ENCODE peak calls at places on chromosomes 13 and 19, in six cellular contexts. C is ovary, F is PC-3, X is right lobe of liver, G is AG04450, A is psoas muscle. I is an unnamed sample.

GRCh38 chr13:35283856-35284255 is 192.6 kb downstream of the MAB21L1 start:
- DNase-seq in A (no peak), G (no peak), F (peak), C (no peak), X (no peak), I (no peak)

GRCh38 chr13:97017322-97017721 is 23.0 kb upstream of the OXGR1 start:
- DNase-seq in A (no peak), X (no peak), F (no peak), C (no peak), G (no peak), I (no peak)

GRCh38 chr19:39319098-39319891 is 1.4 kb downstream of the LRFN1 start:
- DNase-seq in C (no peak), F (no peak), X (no peak), G (no peak), A (no peak), I (no peak)

GRCh38 chr13:40130871-40131636 is 475.6 kb downstream of the COG6 start:
- DNase-seq in G (no peak), X (no peak), A (no peak), C (no peak), F (peak), I (peak)

GRCh38 chr13:94641432-94641941 is 39.8 kb downstream of the GPR180 start:
- DNase-seq in X (no peak), A (no peak), F (peak), G (peak), C (no peak), I (peak)

GRCh38 chr13:64470751-64471150 is 2759.4 kb downstream of the PCDH9 start:
- DNase-seq in X (no peak), G (no peak), C (no peak), F (no peak), A (no peak), I (no peak)

GRCh38 chr19:15495151-15495550 is 13.2 kb upstream of the CYP4F22 start:
- DNase-seq in C (no peak), A (no peak), G (no peak), X (no peak), F (no peak), I (no peak)

GRCh38 chr13:36872621-36873020 is 47.4 kb downstream of the SMAD9 start:
- DNase-seq in A (peak), F (no peak), G (no peak), C (no peak), X (no peak), I (no peak)

GRCh38 chr19:10568444-10568825 is 344 bp downstream of the CDKN2D start:
- DNase-seq in F (peak), G (no peak), C (no peak), A (peak), X (peak), I (no peak)

GRCh38 chr19:3548594-3548993 is 8.8 kb downstream of the MFSD12 start:
- DNase-seq in X (no peak), F (no peak), A (no peak), G (no peak), C (no peak), I (no peak)

GRCh38 chr19:52963229-52963760 is 614 bp upstream of the ZNF816 start:
- DNase-seq in C (no peak), A (no peak), G (no peak), F (no peak), X (no peak), I (no peak)

GRCh38 chr19:45733160-45733810 is at the start of gene MEIOSIN:
- DNase-seq in F (no peak), X (no peak), C (no peak), A (no peak), G (no peak), I (no peak)

GRCh38 chr13:75544681-75545333 is 4.8 kb upstream of the UCHL3 start:
- DNase-seq in X (no peak), C (no peak), G (peak), F (peak), A (no peak), I (peak)

GRCh38 chr19:17555929-17556813 is 722 bp downstream of the COLGALT1 start:
- DNase-seq in X (peak), A (peak), F (peak), C (peak), G (no peak), I (no peak)

GRCh38 chr13:60370343-60370742 is 26.7 kb upstream of the TDRD3 start:
- DNase-seq in F (no peak), X (no peak), C (no peak), A (no peak), G (no peak), I (no peak)

GRCh38 chr19:31499826-31500539 is 150.7 kb upstream of the TSHZ3 start:
- DNase-seq in C (no peak), A (no peak), G (no peak), X (no peak), F (no peak), I (no peak)

GRCh38 chr13:102555914-102556553 is 40.8 kb upstream of the TPP2 start:
- DNase-seq in F (peak), A (no peak), G (no peak), X (no peak), C (no peak), I (peak)

DNA sequence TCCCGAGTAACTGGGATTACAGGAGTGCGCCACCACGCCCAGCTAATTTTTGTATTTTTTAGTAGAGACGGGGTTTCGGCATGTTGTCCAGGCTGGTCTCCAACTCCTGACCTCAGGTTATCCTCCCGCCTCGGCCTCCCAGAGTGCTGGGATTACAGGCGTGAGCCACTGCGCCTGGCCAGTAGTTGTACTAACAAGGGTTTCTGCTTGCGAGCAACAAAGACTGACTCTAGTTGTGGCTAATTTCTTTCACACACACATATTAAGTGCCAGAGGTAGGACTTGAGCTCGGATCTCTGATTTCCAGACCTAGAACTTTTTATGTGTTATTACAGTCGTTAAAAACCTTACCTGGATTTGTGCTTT is 628 bp upstream of the PCCA start:
- DNase-seq in A (no peak), C (no peak), X (no peak), F (no peak), G (no peak), I (no peak)
- H3K27ac ChIP-seq in A (peak), C (no peak), X (peak), F (no peak), G (no peak), I (peak)

DNA sequence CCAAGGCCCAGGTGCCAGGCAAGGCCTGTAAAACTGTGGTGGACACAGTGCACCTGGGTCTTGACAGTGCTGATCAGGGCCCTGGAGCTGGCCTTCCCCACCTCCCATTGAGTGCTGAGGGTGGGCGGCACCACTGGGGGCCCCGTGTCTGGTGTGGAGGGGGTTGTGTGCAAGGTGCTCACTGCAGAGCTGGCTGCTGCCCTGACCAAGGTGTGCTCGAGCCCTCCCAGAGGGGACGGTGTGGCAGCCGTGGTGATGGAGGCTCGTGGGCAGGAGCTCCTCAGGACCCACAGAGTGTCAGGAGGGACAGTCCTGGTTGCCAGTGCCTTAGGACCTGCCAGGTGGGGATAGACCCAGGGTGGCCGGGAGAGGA is 23.0 kb downstream of the ATP4B start:
- DNase-seq in G (no peak), A (no peak), F (no peak), C (no peak), X (no peak), I (no peak)
- TF ChIP-seq CTCF in G (no peak), A (no peak), F (no peak), C (no peak), X (no peak), I (no peak)

DNA sequence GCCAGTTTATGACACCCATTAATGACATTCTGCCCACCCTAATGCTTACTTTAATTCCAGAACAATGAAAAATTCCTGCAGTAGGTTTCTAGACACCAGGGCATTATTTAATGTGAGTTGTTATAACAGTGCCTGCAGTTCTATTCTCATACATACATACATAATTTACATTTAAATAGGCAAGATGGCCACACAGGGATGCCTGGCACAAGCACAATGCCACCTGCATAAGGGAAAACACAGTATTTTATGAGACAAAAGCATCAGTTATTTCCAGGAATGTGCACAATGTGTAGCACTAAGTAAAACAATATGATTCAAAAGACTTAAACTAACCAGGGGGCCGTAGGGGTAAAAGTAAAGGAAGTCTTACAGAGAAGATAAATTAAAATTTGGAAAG is 243.9 kb upstream of the SPRY2 start:
- DNase-seq in X (no peak), G (no peak), F (no peak), C (no peak), A (no peak), I (no peak)
- H3K27ac ChIP-seq in X (no peak), G (no peak), F (no peak), C (no peak), A (no peak), I (no peak)

DNA sequence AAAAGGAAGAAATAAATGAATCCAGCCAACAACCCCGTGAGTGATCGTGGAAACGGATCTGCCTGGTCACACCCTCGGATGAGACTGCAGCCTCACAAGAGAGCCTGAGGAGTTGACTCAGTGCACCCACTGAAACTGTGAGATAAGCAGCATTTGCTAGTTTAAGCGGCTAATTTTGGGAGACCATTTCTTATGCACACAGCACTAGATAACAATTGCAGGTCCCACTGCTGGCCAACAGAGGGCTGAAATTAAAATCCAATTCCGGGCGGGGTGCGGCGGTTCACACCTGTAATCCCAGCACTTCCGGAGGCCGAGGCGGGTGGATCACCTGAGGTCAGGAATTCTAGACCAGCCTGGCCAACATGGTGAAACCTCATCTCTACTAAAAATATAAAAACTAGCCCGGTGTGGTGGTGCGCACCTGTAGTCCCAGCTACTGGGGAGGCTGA is 3.6 kb downstream of the UQCR11 start:
- DNase-seq in C (no peak), X (no peak), A (no peak), G (no peak), F (peak), I (no peak)
- TF ChIP-seq CTCF in C (no peak), X (no peak), A (no peak), G (peak), F (no peak), I (no peak)

GRCh38 chr13:74191036-74191809 is 57.0 kb upstream of the KLF12 start:
- DNase-seq in G (no peak), F (no peak), A (no peak), X (no peak), C (no peak), I (no peak)
- H3K27ac ChIP-seq in G (no peak), F (no peak), A (no peak), X (no peak), C (no peak), I (no peak)

GRCh38 chr19:861756-862528 is 2.5 kb downstream of the CFD start:
- DNase-seq in X (no peak), A (no peak), G (no peak), F (peak), C (peak), I (peak)

GRCh38 chr19:862529-863304 is 3.3 kb downstream of the CFD start:
- DNase-seq in C (peak), X (no peak), G (no peak), A (peak), F (no peak), I (peak)

GRCh38 chr19:858868-859843 is at the start of gene CFD:
- DNase-seq in C (peak), F (no peak), A (peak), G (no peak), X (no peak), I (no peak)

GRCh38 chr19:861099-861755 is 1.8 kb downstream of the CFD start:
- DNase-seq in C (no peak), A (no peak), G (no peak), F (no peak), X (peak), I (no peak)

GRCh38 chr19:860481-861098 is 1.1 kb downstream of the CFD start:
- DNase-seq in C (peak), G (peak), F (peak), A (peak), X (peak), I (peak)
- TF ChIP-seq CTCF in C (no peak), G (no peak), F (no peak), A (no peak), X (peak), I (peak)

I was measured in RWPE1.